ENCODE peak calls at places on chromosomes 3 and 15, in nine cellular contexts. B is GM23248, V is PC-3, O is HCT116, K is hepatocyte, J is SK-N-SH, D is GM23338, I is MM.1S, X is neural progenitor cell. H is an unnamed sample.

GRCh38 chr3:128969993-128970740 is 23.7 kb downstream of the CFAP92 start:
- DNase-seq in I (peak), V (peak), J (peak), K (peak), O (peak), X (peak), D (peak), B (peak), H (peak)

GRCh38 chr3:73101916-73102315 is 40.5 kb downstream of the EBLN2 start:
- DNase-seq in O (no peak), I (no peak), X (no peak), K (no peak), V (no peak), D (no peak), B (no peak), J (no peak), H (no peak)

GRCh38 chr3:176032043-176032442 is 1165.2 kb downstream of the TBL1XR1 start:
- DNase-seq in X (no peak), I (no peak), D (no peak), J (no peak), B (peak), K (peak), V (no peak), O (no peak), H (no peak)

GRCh38 chr3:159560214-159561004 is 428.2 kb upstream of the IL12A start:
- DNase-seq in X (peak), J (no peak), K (no peak), B (no peak), O (no peak), D (peak), I (no peak), V (no peak), H (no peak)

GRCh38 chr15:80309769-80310384 is 57.9 kb upstream of the CTXND1 start:
- DNase-seq in B (peak), J (peak), V (peak), X (peak), O (peak), K (peak), D (peak), I (no peak), H (peak)

GRCh38 chr3:146625117-146625775 is 20.1 kb upstream of the PLSCR5 start:
- DNase-seq in D (no peak), K (no peak), B (peak), X (no peak), J (no peak), O (no peak), V (peak), I (peak), H (no peak)

GRCh38 chr3:189849262-189849661 is 218.1 kb downstream of the TP63 start:
- DNase-seq in O (no peak), V (no peak), K (no peak), J (no peak), X (no peak), D (no peak), I (no peak), B (peak), H (no peak)

GRCh38 chr3:160006282-160007163 is 17.9 kb downstream of the IL12A start:
- DNase-seq in X (peak), D (peak), J (peak), I (peak), B (peak), O (peak), V (peak), K (peak), H (peak)

GRCh38 chr3:13621381-13622221 is 72.7 kb downstream of the FBLN2 start:
- DNase-seq in O (no peak), J (no peak), K (no peak), D (no peak), I (no peak), V (no peak), B (no peak), X (no peak), H (no peak)

GRCh38 chr3:153162513-153163348 is 705 bp downstream of the RAP2B start:
- DNase-seq in I (peak), V (peak), K (peak), J (peak), O (no peak), D (peak), X (peak), B (peak), H (peak)

GRCh38 chr15:80789296-80789695 is 10.1 kb downstream of the CEMIP start:
- DNase-seq in B (peak), K (no peak), I (no peak), J (no peak), D (no peak), V (no peak), X (no peak), O (no peak), H (no peak)

DNA sequence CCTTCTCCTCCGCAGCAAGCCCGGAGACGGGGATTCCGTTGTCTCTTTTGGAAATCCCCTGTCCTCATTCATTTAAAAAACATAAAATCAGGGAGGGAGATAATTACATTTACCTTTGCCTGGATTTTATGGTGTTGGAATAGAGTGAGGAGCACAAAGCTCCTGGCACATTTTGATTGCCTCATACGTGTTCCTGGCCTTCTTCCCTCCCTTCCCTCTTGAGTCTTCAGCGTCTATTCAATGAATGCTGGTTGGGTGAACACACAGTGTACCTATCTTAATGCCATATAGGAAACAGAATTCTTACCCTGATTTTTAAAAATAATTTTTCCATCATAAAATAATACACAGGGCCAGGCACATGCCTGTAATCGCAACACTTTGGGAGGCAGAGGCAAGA is 97.7 kb downstream of the SLC49A4 start:
- DNase-seq in I (no peak), D (no peak), K (no peak), V (no peak), X (no peak), J (no peak), O (no peak), B (no peak), H (no peak)
- H3K27ac ChIP-seq in I (no peak), D (no peak), K (no peak), V (no peak), X (no peak), J (no peak), O (no peak), B (no peak), H (no peak)

DNA sequence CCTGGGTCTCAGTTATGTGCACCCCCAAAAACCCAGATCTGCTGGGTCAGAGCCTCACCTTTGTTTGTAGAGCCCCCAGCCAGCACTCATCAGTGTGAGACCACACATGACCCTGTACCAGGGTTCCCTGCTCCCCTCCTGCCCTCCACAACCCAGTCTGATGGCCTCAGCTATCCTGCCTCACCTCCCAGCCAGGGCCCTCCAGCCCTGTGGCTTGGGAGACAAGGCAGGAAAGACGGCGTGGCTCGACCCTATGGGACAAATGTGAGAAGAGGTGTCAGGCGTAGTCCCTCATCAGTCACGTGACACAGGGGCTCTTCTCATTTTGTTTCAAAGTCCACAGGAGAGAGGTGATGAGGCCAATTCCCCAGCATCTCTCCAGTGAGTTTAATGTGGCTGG is 28.3 kb upstream of the PRR23E start:
- DNase-seq in I (no peak), J (no peak), B (no peak), K (no peak), O (no peak), D (no peak), X (no peak), V (no peak), H (no peak)
- TF ChIP-seq EZH2phosphoT487 in I (no peak), J (no peak), B (no peak), K (no peak), O (no peak), D (no peak), X (no peak), V (no peak), H (no peak)

GRCh38 chr3:135908737-135909136 is 56.8 kb upstream of the PPP2R3A start:
- DNase-seq in O (no peak), D (no peak), V (peak), J (no peak), I (no peak), X (no peak), B (no peak), K (no peak), H (no peak)

GRCh38 chr3:135905058-135905724 is 60.3 kb upstream of the PPP2R3A start:
- DNase-seq in I (no peak), V (peak), D (peak), X (peak), K (no peak), J (no peak), O (no peak), B (peak), H (no peak)

GRCh38 chr3:135908225-135908624 is 57.3 kb upstream of the PPP2R3A start:
- DNase-seq in K (no peak), J (no peak), B (peak), I (no peak), X (no peak), O (peak), D (peak), V (peak), H (no peak)

GRCh38 chr3:135911106-135911505 is 54.4 kb upstream of the PPP2R3A start:
- DNase-seq in D (no peak), I (no peak), B (no peak), K (no peak), V (no peak), X (no peak), J (no peak), O (no peak), H (no peak)

GRCh38 chr3:135907422-135908165 is 57.9 kb upstream of the PPP2R3A start:
- DNase-seq in V (peak), I (no peak), B (no peak), K (no peak), O (no peak), D (no peak), J (no peak), X (no peak), H (no peak)
- H3K4me3 ChIP-seq in V (peak), I (no peak), B (no peak), K (no peak), O (no peak), D (no peak), J (no peak), X (no peak), H (no peak)

GRCh38 chr3:12187448-12188327 is 29.0 kb upstream of the TIMP4 start:
- DNase-seq in O (no peak), D (no peak), K (no peak), B (peak), V (peak), I (no peak), J (no peak), X (no peak), H (no peak)
- H3K27ac ChIP-seq in O (peak), D (no peak), K (peak), B (peak), V (peak), I (no peak), J (peak), X (no peak), H (no peak)

GRCh38 chr15:56959318-56959648 is 40.8 kb downstream of the TCF12 start:
- DNase-seq in D (no peak), V (no peak), X (no peak), B (no peak), I (no peak), O (no peak), K (no peak), J (no peak), H (no peak)
- TF ChIP-seq EZH2phosphoT487 in D (no peak), V (no peak), X (no peak), B (no peak), I (no peak), O (no peak), K (no peak), J (no peak), H (no peak)

GRCh38 chr3:56775356-56775914 is 26.3 kb downstream of the ARHGEF3 start:
- DNase-seq in B (peak), V (no peak), I (no peak), J (no peak), K (no peak), D (no peak), X (peak), O (no peak), H (no peak)
- H3K4me3 ChIP-seq in B (no peak), V (no peak), I (no peak), J (no peak), K (no peak), D (no peak), X (no peak), O (no peak), H (no peak)

GRCh38 chr3:56889131-56889530 is 87.4 kb upstream of the ARHGEF3 start:
- DNase-seq in J (no peak), D (no peak), K (peak), O (no peak), X (no peak), V (no peak), B (no peak), I (no peak), H (no peak)

GRCh38 chr3:56887402-56888025 is 85.8 kb upstream of the ARHGEF3 start:
- DNase-seq in I (no peak), O (no peak), B (no peak), V (no peak), D (no peak), K (no peak), X (no peak), J (no peak), H (peak)

GRCh38 chr3:56885879-56886647 is 84.3 kb upstream of the ARHGEF3 start:
- DNase-seq in I (no peak), K (no peak), J (no peak), B (no peak), X (no peak), D (no peak), O (no peak), V (no peak), H (no peak)

GRCh38 chr3:56894912-56895431 is 93.2 kb upstream of the ARHGEF3 start:
- DNase-seq in V (no peak), I (no peak), O (no peak), D (no peak), K (no peak), J (no peak), X (no peak), B (peak), H (no peak)

GRCh38 chr3:56890448-56891083 is 88.8 kb upstream of the ARHGEF3 start:
- DNase-seq in X (no peak), B (peak), K (no peak), I (no peak), O (no peak), J (peak), D (no peak), V (no peak), H (no peak)
- H3K27ac ChIP-seq in X (no peak), B (no peak), K (peak), I (no peak), O (no peak), J (no peak), D (no peak), V (no peak), H (no peak)

DNA sequence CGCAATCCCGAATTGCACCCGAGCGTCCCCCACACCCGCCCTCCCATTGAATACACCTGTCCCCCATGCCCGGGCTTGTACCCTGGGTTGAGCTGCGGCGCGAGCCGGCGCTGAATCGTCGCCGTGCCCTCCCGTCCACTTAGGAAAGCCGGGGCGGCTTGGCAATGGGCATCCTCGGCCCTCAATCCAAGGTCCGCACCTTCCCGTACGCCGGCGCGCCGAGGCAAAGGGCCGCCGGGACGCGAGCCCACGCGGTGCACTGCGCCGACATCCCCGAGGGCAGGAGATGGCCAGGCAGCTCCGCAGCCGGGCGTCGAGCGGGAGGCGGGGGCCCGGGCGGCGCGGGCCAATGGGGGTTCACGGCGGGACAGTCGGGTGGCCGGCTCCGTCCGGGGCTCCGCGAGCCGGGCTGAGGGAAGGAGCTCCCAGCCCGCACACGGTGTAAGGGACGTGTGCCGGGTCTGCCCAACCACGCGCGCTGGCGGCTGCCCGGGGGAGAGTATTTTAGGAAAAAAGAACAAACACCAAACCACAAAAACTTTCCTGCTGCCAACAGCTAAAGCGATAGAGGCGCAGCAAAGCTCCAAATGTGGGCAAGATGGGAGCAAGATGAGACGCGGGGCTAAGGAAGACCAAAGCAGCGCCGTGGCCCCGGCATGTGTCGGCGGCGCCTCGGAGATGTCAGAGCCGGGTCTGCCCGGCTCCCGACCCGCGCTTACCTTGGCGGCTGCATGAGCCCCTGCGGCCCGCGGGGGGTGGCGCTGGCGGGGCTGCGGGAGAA is 621 bp downstream of the RGMA start:
- DNase-seq in D (peak), X (peak), I (peak), K (peak), V (no peak), J (peak), O (no peak), B (peak), H (no peak)
- TF ChIP-seq EZH2phosphoT487 in D (no peak), X (no peak), I (no peak), K (no peak), V (peak), J (no peak), O (no peak), B (no peak), H (no peak)

GRCh38 chr3:15505412-15506165 is 15.9 kb downstream of the COLQ start:
- DNase-seq in J (no peak), I (no peak), V (no peak), B (no peak), D (no peak), K (no peak), O (no peak), X (no peak), H (no peak)
- H3K4me3 ChIP-seq in J (no peak), I (no peak), V (no peak), B (no peak), D (no peak), K (no peak), O (no peak), X (no peak), H (no peak)

H was measured in OCI-LY7.